ENCODE peak calls at places on chromosomes 7 and 10, in four cellular contexts. O is mammary epithelial cell, H is colonic mucosa, I is GM23248. C is an unnamed sample.
A peak's percentile ranks its signal among the peaks of the same experiment; 100 is the strongest.

GRCh38 chr7:44189286-44189992 is at the start of gene GCK:
- DNase-seq in O (no peak), H (no peak), I (no peak), C (peak; percentile 78)

GRCh38 chr7:139895141-139895829 is 66.2 kb downstream of the TBXAS1 start:
- DNase-seq in O (no peak), H (no peak), I (no peak), C (no peak)

GRCh38 chr10:114916653-114917052 is 21.3 kb upstream of the TRUB1 start:
- DNase-seq in O (no peak), H (no peak), I (no peak), C (no peak)

GRCh38 chr7:120862987-120863386 is 5.0 kb upstream of the TSPAN12 start:
- DNase-seq in O (no peak), H (no peak), I (no peak), C (no peak)

GRCh38 chr10:104300736-104301292 is 31.8 kb downstream of the GSTO2 start:
- DNase-seq in O (peak; percentile 95), H (no peak), I (peak; percentile 100), C (no peak)

GRCh38 chr7:99010281-99010680 is 131.9 kb downstream of the TRRAP start:
- DNase-seq in O (no peak), H (no peak), I (no peak), C (peak; percentile 25)

GRCh38 chr7:135831451-135832220 is 83.0 kb upstream of the FAM180A start:
- DNase-seq in O (no peak), H (no peak), I (no peak), C (peak; percentile 26)

GRCh38 chr7:149007615-149008014 is 20.7 kb downstream of the PDIA4 start:
- DNase-seq in O (no peak), H (no peak), I (peak; percentile 17), C (no peak)

GRCh38 chr10:99609186-99609585 is 11.1 kb downstream of the SLC25A28 start:
- DNase-seq in O (no peak), H (no peak), I (no peak), C (no peak)

GRCh38 chr10:103445767-103446567 is 6.2 kb downstream of the CALHM2 start:
- DNase-seq in O (no peak), H (peak; percentile 40), I (peak; percentile 87), C (no peak)

GRCh38 chr10:33441561-33441960 is 107.1 kb upstream of the NRP1 start:
- DNase-seq in O (no peak), H (no peak), I (peak; percentile 37), C (no peak)

GRCh38 chr10:71864861-71865473 is 13.9 kb upstream of the PSAP start:
- DNase-seq in O (peak; percentile 64), H (no peak), I (peak; percentile 72), C (no peak)

GRCh38 chr7:35035511-35035921 is 1.8 kb downstream of the DPY19L1 start:
- DNase-seq in O (peak; percentile 47), H (peak; percentile 55), I (peak; percentile 52), C (peak; percentile 76)

GRCh38 chr10:78047314-78047891 is 13.7 kb downstream of the RPS24 start:
- DNase-seq in O (peak; percentile 53), H (peak; percentile 91), I (peak; percentile 87), C (peak; percentile 98)

GRCh38 chr7:128137096-128137655 is 103.9 kb upstream of the LEP start:
- DNase-seq in O (no peak), H (no peak), I (peak; percentile 78), C (no peak)

GRCh38 chr7:57415730-57416129 is 34.2 kb upstream of the ZNF716 start:
- DNase-seq in O (no peak), H (no peak), I (no peak), C (no peak)

GRCh38 chr7:133095119-133095671 is 13.3 kb upstream of the CHCHD3 start:
- DNase-seq in O (no peak), H (no peak), I (no peak), C (peak; percentile 53)

GRCh38 chr10:44925224-44925623 is 14.1 kb downstream of the TMEM72 start:
- DNase-seq in O (no peak), H (no peak), I (no peak), C (peak; percentile 92)

DNA sequence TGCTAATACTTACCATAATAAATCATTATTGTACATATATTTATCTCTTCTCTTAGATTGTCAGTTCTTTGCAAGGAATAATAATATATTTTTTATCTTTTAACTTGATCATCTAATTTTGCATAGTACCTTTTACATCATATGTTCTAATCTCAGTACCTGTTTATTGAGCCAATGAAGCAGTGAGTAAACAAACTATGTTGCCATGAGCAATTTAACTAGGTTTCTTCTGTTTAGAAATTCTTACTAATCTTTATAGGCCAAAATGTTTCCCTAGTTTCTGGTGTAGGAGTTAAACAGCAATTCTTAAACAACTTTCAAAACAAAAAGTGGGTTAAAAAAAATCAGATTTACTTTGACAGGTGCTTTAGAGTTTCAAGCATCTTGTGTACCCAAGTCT is 61.3 kb downstream of the PHYHIPL start:
- DNase-seq in O (no peak), H (no peak), I (no peak), C (no peak)
- H3K36me3 ChIP-seq in O (no peaks in the 10 kb centered on the region), H (no peaks in the 10 kb centered on the region), I (no peaks in the 10 kb centered on the region), C (peaks cover 8% of the 10 kb centered on the region)

GRCh38 chr10:106931159-106931852 is 233.2 kb downstream of the SORCS1 start:
- DNase-seq in O (no peak), H (no peak), I (no peak), C (no peak)
- H3K9ac ChIP-seq in O (no peak overlapping the region), H (no peak overlapping the region), I (no peak overlapping the region), C (no peak overlapping the region)

GRCh38 chr10:96832721-96833219 is 672 bp downstream of the LCOR start:
- DNase-seq in O (peak; percentile 61), H (peak; percentile 87), I (peak; percentile 92), C (peak; percentile 91)
- H3K4me1 ChIP-seq in O (peaks cover 8% of the 10 kb centered on the region), H (peaks cover 8% of the 10 kb centered on the region), I (peaks cover 35% of the 10 kb centered on the region), C (no peaks in the 10 kb centered on the region)

GRCh38 chr7:100090527-100091410 is 2.0 kb downstream of the COPS6 start:
- DNase-seq in O (peak; percentile 20), H (no peak), I (peak; percentile 48), C (no peak)
- H3K36me3 ChIP-seq in O (peaks cover 44% of the 10 kb centered on the region), H (peaks cover 26% of the 10 kb centered on the region), I (peaks cover 26% of the 10 kb centered on the region), C (peaks cover 56% of the 10 kb centered on the region)